ENCODE peak calls at places on chromosomes 12 and 14, in six cellular contexts. F, S, O, H, T and Y are unnamed samples.

GRCh38 chr14:105710119-105711057 is 184.0 kb downstream of the TMEM121 start:
- DNase-seq in F (no peak), S (no peak), O (no peak), H (no peak), T (no peak), Y (no peak)

GRCh38 chr12:57111046-57111698 is at the start of gene STAT6:
- DNase-seq in F (peak), S (peak), O (peak), H (peak), T (peak), Y (peak)

GRCh38 chr12:132831771-132832170 is 3.1 kb upstream of the GOLGA3 start:
- DNase-seq in F (no peak), S (no peak), O (no peak), H (no peak), T (no peak), Y (no peak)

GRCh38 chr12:12294215-12295005 is 27.6 kb upstream of the LRP6 start:
- DNase-seq in F (no peak), S (peak), O (no peak), H (peak), T (no peak), Y (no peak)

GRCh38 chr14:65084554-65085190 is 17.6 kb downstream of the MAX start:
- DNase-seq in F (no peak), S (no peak), O (no peak), H (no peak), T (no peak), Y (no peak)

GRCh38 chr14:96085369-96085768 is 46.2 kb downstream of the C14orf132 start:
- DNase-seq in F (no peak), S (peak), O (no peak), H (no peak), T (no peak), Y (no peak)

GRCh38 chr14:86787782-86788181 is 1205.2 kb downstream of the GALC start:
- DNase-seq in F (no peak), S (peak), O (no peak), H (no peak), T (no peak), Y (peak)

GRCh38 chr14:102930138-102930752 is 7.8 kb downstream of the AMN start:
- DNase-seq in F (no peak), S (no peak), O (no peak), H (peak), T (no peak), Y (no peak)

GRCh38 chr14:105852378-105853088 is 326.1 kb downstream of the TMEM121 start:
- DNase-seq in F (no peak), S (no peak), O (no peak), H (no peak), T (no peak), Y (no peak)

GRCh38 chr12:109718390-109718789 is 4.8 kb downstream of the FAM222A start:
- DNase-seq in F (no peak), S (no peak), O (no peak), H (peak), T (no peak), Y (no peak)

GRCh38 chr12:107337354-107338095 is 244.2 kb upstream of the CRY1 start:
- DNase-seq in F (no peak), S (peak), O (no peak), H (no peak), T (no peak), Y (peak)

GRCh38 chr12:31833541-31833840 is 104.7 kb upstream of the AMN1 start:
- DNase-seq in F (no peak), S (peak), O (no peak), H (no peak), T (no peak), Y (no peak)

GRCh38 chr12:112362309-112362708 is 19.9 kb downstream of the HECTD4 start:
- DNase-seq in F (no peak), S (no peak), O (no peak), H (no peak), T (no peak), Y (no peak)

GRCh38 chr14:55798400-55798799 is 218.4 kb downstream of the KTN1 start:
- DNase-seq in F (no peak), S (no peak), O (no peak), H (no peak), T (no peak), Y (no peak)

GRCh38 chr14:88163731-88164255 is 158.9 kb downstream of the GPR65 start:
- DNase-seq in F (no peak), S (no peak), O (no peak), H (no peak), T (no peak), Y (no peak)

GRCh38 chr14:85122690-85123089 is 407.3 kb upstream of the FLRT2 start:
- DNase-seq in F (peak), S (peak), O (no peak), H (no peak), T (no peak), Y (peak)

GRCh38 chr12:53949631-53950440 is 4.9 kb upstream of the HOXC12 start:
- DNase-seq in F (no peak), S (no peak), O (no peak), H (peak), T (no peak), Y (no peak)

GRCh38 chr14:94971750-94972149 is 185.6 kb downstream of the DICER1 start:
- DNase-seq in F (no peak), S (peak), O (no peak), H (no peak), T (no peak), Y (no peak)

GRCh38 chr12:98530068-98530467 is 14.7 kb downstream of the TMPO start:
- DNase-seq in F (no peak), S (no peak), O (no peak), H (no peak), T (no peak), Y (no peak)

GRCh38 chr12:127334324-127334723 is 932.6 kb upstream of the TMEM132C start:
- DNase-seq in F (no peak), S (no peak), O (no peak), H (no peak), T (no peak), Y (no peak)

GRCh38 chr14:101549154-101549553 is 12.1 kb upstream of the DIO3 start:
- DNase-seq in F (no peak), S (no peak), O (no peak), H (no peak), T (no peak), Y (no peak)

GRCh38 chr14:33493329-33493728 is 457.5 kb downstream of the EGLN3 start:
- DNase-seq in F (no peak), S (no peak), O (no peak), H (no peak), T (no peak), Y (no peak)

GRCh38 chr14:60839057-60839456 is 104.5 kb downstream of the MNAT1 start:
- DNase-seq in F (no peak), S (no peak), O (no peak), H (no peak), T (no peak), Y (no peak)

GRCh38 chr12:20368653-20369163 is 371 bp downstream of the PDE3A start:
- DNase-seq in F (no peak), S (peak), O (peak), H (peak), T (no peak), Y (peak)

GRCh38 chr14:30227871-30228270 is 300.2 kb upstream of the PRKD1 start:
- DNase-seq in F (no peak), S (peak), O (no peak), H (no peak), T (no peak), Y (peak)

GRCh38 chr14:105899657-105900397 is 373.4 kb downstream of the TMEM121 start:
- DNase-seq in F (no peak), S (no peak), O (no peak), H (no peak), T (no peak), Y (no peak)

GRCh38 chr12:12859690-12860089 is 31.7 kb upstream of the GPRC5A start:
- DNase-seq in F (no peak), S (peak), O (no peak), H (no peak), T (no peak), Y (peak)

GRCh38 chr14:61388173-61388975 is 67.0 kb downstream of the PRKCH start:
- DNase-seq in F (peak), S (peak), O (no peak), H (no peak), T (peak), Y (no peak)

GRCh38 chr14:94001501-94002396 is 4.6 kb downstream of the CCDC197 start:
- DNase-seq in F (no peak), S (peak), O (peak), H (peak), T (peak), Y (peak)